ENCODE peak calls at places on chromosomes 12 and 14, in six cellular contexts. U is transverse colon; L is stimulated activated naive B cell treated with anti-CD40 and anti-IgM and Interleukin-4, amounts not matched to agents 10 μg/mL and 1 μg/mL and 100 μg/mL, for 72 hours; E is GM06990; C is amniotic stem cell; S is substantia nigra. W is an unnamed sample.

GRCh38 chr12:56979628-56980027 is 22.2 kb upstream of the RDH16 start:
- DNase-seq in U (no peak), C (no peak), E (no peak), L (no peak), S (no peak), W (no peak)

GRCh38 chr12:68420225-68421008 is 88.3 kb upstream of the MDM1 start:
- DNase-seq in E (no peak), L (no peak), C (no peak), U (no peak), S (no peak), W (no peak)

GRCh38 chr12:117646595-117646994 is 285.2 kb upstream of the NOS1 start:
- DNase-seq in L (no peak), U (no peak), S (no peak), E (no peak), C (no peak), W (no peak)

GRCh38 chr14:66228267-66228970 is 257.8 kb upstream of the CCDC196 start:
- DNase-seq in C (no peak), S (no peak), U (no peak), E (no peak), L (no peak), W (no peak)

GRCh38 chr12:64480148-64480547 is 28.2 kb downstream of the TBK1 start:
- DNase-seq in E (no peak), C (no peak), S (no peak), U (no peak), L (no peak), W (no peak)

GRCh38 chr12:114004402-114004801 is 38.3 kb upstream of the RBM19 start:
- DNase-seq in L (no peak), U (no peak), S (no peak), C (no peak), E (no peak), W (no peak)

GRCh38 chr12:31106101-31106803 is 32.6 kb downstream of the DDX11 start:
- DNase-seq in C (no peak), U (no peak), E (no peak), L (no peak), S (no peak), W (no peak)

GRCh38 chr12:30286345-30286926 is 409.2 kb downstream of the IPO8 start:
- DNase-seq in L (no peak), U (no peak), E (no peak), C (peak), S (no peak), W (no peak)

GRCh38 chr14:100762089-100762515 is 35.4 kb downstream of the DLK1 start:
- DNase-seq in U (no peak), E (no peak), L (no peak), S (no peak), C (no peak), W (no peak)

GRCh38 chr12:119727600-119728436 is 59.9 kb downstream of the PRKAB1 start:
- DNase-seq in C (no peak), S (no peak), L (no peak), E (no peak), U (no peak), W (no peak)

W was measured in thyroid gland.